ENCODE peak calls at places on chromosomes 16 and 17, in seven cellular contexts. One of them, this sample, is unnamed.

GRCh38 chr17:50238594-50239287 is 35.5 kb upstream of the TMEM92 start:
- DNase-seq in psoas muscle: no peak
- DNase-seq in PC-3: peak
- DNase-seq in lower lobe of right lung: no peak
- DNase-seq in mucosa of descending colon: no peak
- DNase-seq in SK-N-SH: no peak
- DNase-seq in heart right ventricle: no peak
- DNase-seq in this sample: peak

GRCh38 chr16:15639061-15639568 is 3.8 kb downstream of the MARF1 start:
- DNase-seq in psoas muscle: no peak
- DNase-seq in PC-3: no peak
- DNase-seq in lower lobe of right lung: no peak
- DNase-seq in mucosa of descending colon: no peak
- DNase-seq in SK-N-SH: no peak
- DNase-seq in heart right ventricle: no peak
- DNase-seq in this sample: no peak

GRCh38 chr16:67547423-67548264 is 14.7 kb upstream of the CTCF start:
- DNase-seq in psoas muscle: no peak
- DNase-seq in PC-3: no peak
- DNase-seq in lower lobe of right lung: peak
- DNase-seq in mucosa of descending colon: peak
- DNase-seq in SK-N-SH: no peak
- DNase-seq in heart right ventricle: no peak
- DNase-seq in this sample: no peak

GRCh38 chr16:23562505-23562904 is 5.0 kb downstream of the UBFD1 start:
- DNase-seq in psoas muscle: no peak
- DNase-seq in PC-3: no peak
- DNase-seq in lower lobe of right lung: no peak
- DNase-seq in mucosa of descending colon: no peak
- DNase-seq in SK-N-SH: no peak
- DNase-seq in heart right ventricle: no peak
- DNase-seq in this sample: no peak

GRCh38 chr17:66190738-66191606 is 961 bp downstream of the CEP112 start:
- DNase-seq in psoas muscle: no peak
- DNase-seq in PC-3: peak
- DNase-seq in lower lobe of right lung: peak
- DNase-seq in mucosa of descending colon: no peak
- DNase-seq in SK-N-SH: peak
- DNase-seq in heart right ventricle: peak
- DNase-seq in this sample: peak

GRCh38 chr17:71922439-71922838 is 198.4 kb upstream of the SOX9 start:
- DNase-seq in psoas muscle: no peak
- DNase-seq in PC-3: peak
- DNase-seq in lower lobe of right lung: no peak
- DNase-seq in mucosa of descending colon: no peak
- DNase-seq in SK-N-SH: no peak
- DNase-seq in heart right ventricle: no peak
- DNase-seq in this sample: peak

GRCh38 chr16:72938426-72939164 is 109.3 kb downstream of the ZFHX3 start:
- DNase-seq in psoas muscle: peak
- DNase-seq in PC-3: peak
- DNase-seq in lower lobe of right lung: peak
- DNase-seq in mucosa of descending colon: peak
- DNase-seq in SK-N-SH: no peak
- DNase-seq in heart right ventricle: peak
- DNase-seq in this sample: peak

GRCh38 chr17:19317359-19318095 is 45.0 kb downstream of the B9D1 start:
- DNase-seq in psoas muscle: peak
- DNase-seq in PC-3: no peak
- DNase-seq in lower lobe of right lung: peak
- DNase-seq in mucosa of descending colon: peak
- DNase-seq in SK-N-SH: no peak
- DNase-seq in heart right ventricle: peak
- DNase-seq in this sample: no peak

GRCh38 chr17:21272881-21273839 is 11.4 kb upstream of the MAP2K3 start:
- DNase-seq in psoas muscle: no peak
- DNase-seq in PC-3: peak
- DNase-seq in lower lobe of right lung: no peak
- DNase-seq in mucosa of descending colon: no peak
- DNase-seq in SK-N-SH: no peak
- DNase-seq in heart right ventricle: no peak
- DNase-seq in this sample: peak

GRCh38 chr17:55098765-55099164 is 130.2 kb downstream of the STXBP4 start:
- DNase-seq in psoas muscle: no peak
- DNase-seq in PC-3: no peak
- DNase-seq in lower lobe of right lung: no peak
- DNase-seq in mucosa of descending colon: no peak
- DNase-seq in SK-N-SH: no peak
- DNase-seq in heart right ventricle: no peak
- DNase-seq in this sample: no peak

GRCh38 chr17:11991461-11991860 is 5.8 kb downstream of the ZNF18 start:
- DNase-seq in psoas muscle: no peak
- DNase-seq in PC-3: no peak
- DNase-seq in lower lobe of right lung: no peak
- DNase-seq in mucosa of descending colon: no peak
- DNase-seq in SK-N-SH: no peak
- DNase-seq in heart right ventricle: no peak
- DNase-seq in this sample: no peak

GRCh38 chr16:88507231-88507743 is 54.2 kb downstream of the ZFPM1 start:
- DNase-seq in psoas muscle: no peak
- DNase-seq in PC-3: peak
- DNase-seq in lower lobe of right lung: no peak
- DNase-seq in mucosa of descending colon: no peak
- DNase-seq in SK-N-SH: no peak
- DNase-seq in heart right ventricle: no peak
- DNase-seq in this sample: peak

DNA sequence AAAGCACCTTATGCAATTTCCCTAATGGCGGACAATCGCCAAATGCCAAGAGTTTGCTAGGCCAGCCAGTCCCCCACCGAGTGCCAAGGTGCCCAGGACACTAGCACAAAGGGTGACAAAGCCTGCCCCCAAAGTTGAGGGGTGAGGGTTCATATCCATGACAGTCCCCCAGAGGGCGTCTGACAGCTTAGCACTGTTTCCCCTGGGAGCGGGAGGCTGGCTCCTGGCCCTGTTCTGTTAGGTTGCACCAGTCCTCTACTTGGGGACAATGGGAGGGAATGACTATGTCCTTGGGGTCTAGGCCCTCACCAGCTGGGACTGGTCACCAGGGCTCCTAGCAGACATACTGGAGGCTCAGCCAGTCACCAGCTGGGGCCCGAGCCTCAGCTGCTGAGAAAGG is 66.9 kb downstream of the MYO18A start:
- DNase-seq in psoas muscle: peak
- DNase-seq in PC-3: no peak
- DNase-seq in lower lobe of right lung: no peak
- DNase-seq in mucosa of descending colon: no peak
- DNase-seq in SK-N-SH: no peak
- DNase-seq in heart right ventricle: no peak
- DNase-seq in this sample: no peak
- TF ChIP-seq CTCF in psoas muscle: peak
- TF ChIP-seq CTCF in PC-3: no peak
- TF ChIP-seq CTCF in lower lobe of right lung: no peak
- TF ChIP-seq CTCF in mucosa of descending colon: no peak
- TF ChIP-seq CTCF in SK-N-SH: no peak
- TF ChIP-seq CTCF in heart right ventricle: no peak
- TF ChIP-seq CTCF in this sample: no peak

DNA sequence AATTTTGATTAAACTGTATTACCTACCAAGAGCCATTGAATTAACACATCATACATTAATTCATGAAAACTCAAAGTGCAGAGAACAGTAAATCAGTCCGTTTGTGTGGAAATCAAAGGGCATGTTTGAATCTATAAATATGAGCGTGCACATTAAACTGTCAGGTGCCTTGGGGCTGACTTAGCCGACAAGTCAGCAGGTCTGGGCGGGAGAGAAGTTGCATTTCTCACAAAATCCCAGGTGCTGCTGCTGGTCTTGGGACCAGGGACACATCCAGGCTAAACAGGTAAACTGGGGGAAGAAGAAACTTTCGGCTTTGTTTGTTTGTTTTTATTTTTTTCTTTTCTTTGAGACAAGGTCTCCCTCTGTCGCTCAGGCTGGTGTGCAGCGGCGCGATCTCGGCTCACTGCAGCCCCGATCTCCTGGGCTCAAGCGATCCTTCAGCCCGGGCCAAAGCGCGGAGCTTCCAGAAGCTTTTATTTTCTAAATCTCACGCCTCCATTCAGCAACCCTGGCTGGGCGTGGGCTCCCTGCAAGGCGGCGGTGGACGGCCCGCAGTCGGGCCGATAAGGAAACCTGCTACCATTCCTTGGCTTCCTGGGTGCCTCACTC is 213.9 kb downstream of the MRTFB start:
- DNase-seq in psoas muscle: no peak
- DNase-seq in PC-3: peak
- DNase-seq in lower lobe of right lung: peak
- DNase-seq in mucosa of descending colon: no peak
- DNase-seq in SK-N-SH: no peak
- DNase-seq in heart right ventricle: no peak
- DNase-seq in this sample: peak
- H3K4me3 ChIP-seq in psoas muscle: peak
- H3K4me3 ChIP-seq in PC-3: peak
- H3K4me3 ChIP-seq in lower lobe of right lung: peak
- H3K4me3 ChIP-seq in mucosa of descending colon: peak
- H3K4me3 ChIP-seq in SK-N-SH: peak
- H3K4me3 ChIP-seq in heart right ventricle: peak
- H3K4me3 ChIP-seq in this sample: peak

GRCh38 chr16:35908942-35909341 is 2449.5 kb downstream of the TP53TG3F start:
- DNase-seq in psoas muscle: no peak
- DNase-seq in PC-3: no peak
- DNase-seq in lower lobe of right lung: no peak
- DNase-seq in mucosa of descending colon: no peak
- DNase-seq in SK-N-SH: peak
- DNase-seq in heart right ventricle: no peak
- DNase-seq in this sample: no peak
- TF ChIP-seq CTCF in psoas muscle: no peak
- TF ChIP-seq CTCF in PC-3: peak
- TF ChIP-seq CTCF in lower lobe of right lung: no peak
- TF ChIP-seq CTCF in mucosa of descending colon: no peak
- TF ChIP-seq CTCF in SK-N-SH: peak
- TF ChIP-seq CTCF in heart right ventricle: no peak
- TF ChIP-seq CTCF in this sample: no peak

GRCh38 chr16:1991135-1991551 is 1.4 kb downstream of the SYNGR3 start:
- DNase-seq in psoas muscle: no peak
- DNase-seq in PC-3: no peak
- DNase-seq in lower lobe of right lung: peak
- DNase-seq in mucosa of descending colon: peak
- DNase-seq in SK-N-SH: no peak
- DNase-seq in heart right ventricle: no peak
- DNase-seq in this sample: no peak
- H3K4me3 ChIP-seq in psoas muscle: peak
- H3K4me3 ChIP-seq in PC-3: no peak
- H3K4me3 ChIP-seq in lower lobe of right lung: peak
- H3K4me3 ChIP-seq in mucosa of descending colon: no peak
- H3K4me3 ChIP-seq in SK-N-SH: no peak
- H3K4me3 ChIP-seq in heart right ventricle: no peak
- H3K4me3 ChIP-seq in this sample: no peak

DNA sequence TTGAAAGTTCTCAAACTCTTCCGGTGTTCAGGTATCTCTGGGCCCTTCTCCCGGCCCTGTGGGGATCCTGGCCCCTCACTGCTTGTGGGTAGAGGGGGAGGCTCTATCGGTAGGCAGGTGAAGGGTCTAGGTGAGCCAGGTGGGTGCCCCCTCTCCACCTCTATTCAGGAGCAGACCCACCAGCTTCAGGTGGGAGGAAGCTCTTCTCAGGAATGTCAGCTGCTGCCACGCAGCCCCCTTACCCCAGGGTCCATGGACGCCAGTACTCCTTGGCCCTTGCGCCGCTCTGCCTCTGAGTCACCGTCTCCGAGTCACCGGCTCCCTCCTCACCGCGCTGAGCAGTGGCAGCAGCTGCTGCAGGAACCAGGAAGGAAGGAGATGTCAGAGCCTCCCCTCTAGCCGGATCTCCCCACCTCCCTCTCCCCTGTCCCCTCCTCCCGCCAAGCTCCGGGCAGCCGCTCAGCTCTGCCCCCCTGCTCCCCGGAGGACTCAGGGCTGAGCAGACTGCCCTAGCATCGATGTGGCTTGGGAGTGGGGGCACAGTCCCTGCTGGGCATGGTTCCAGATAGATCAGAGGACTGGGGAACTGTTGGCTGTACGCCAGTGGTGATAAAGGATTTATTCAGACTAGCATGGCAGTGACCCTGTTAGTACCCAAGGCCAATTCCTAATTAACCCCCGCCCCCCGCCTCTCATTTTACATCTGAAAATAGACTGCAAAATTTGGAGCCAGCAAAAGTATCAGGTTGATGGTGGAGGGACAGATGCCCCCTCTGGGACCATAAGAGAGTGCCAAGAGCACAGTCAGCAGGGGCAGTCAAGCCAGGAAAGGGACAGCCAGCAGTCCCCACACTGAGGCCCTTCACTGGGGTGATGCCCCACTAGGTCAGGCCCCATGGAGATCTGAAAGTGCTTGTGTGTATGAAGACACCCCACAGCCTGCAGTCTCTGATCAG is at the start of gene OSBPL7:
- DNase-seq in psoas muscle: peak
- DNase-seq in PC-3: peak
- DNase-seq in lower lobe of right lung: peak
- DNase-seq in mucosa of descending colon: peak
- DNase-seq in SK-N-SH: peak
- DNase-seq in heart right ventricle: peak
- DNase-seq in this sample: peak
- TF ChIP-seq CTCF in psoas muscle: no peak
- TF ChIP-seq CTCF in PC-3: peak
- TF ChIP-seq CTCF in lower lobe of right lung: no peak
- TF ChIP-seq CTCF in mucosa of descending colon: no peak
- TF ChIP-seq CTCF in SK-N-SH: peak
- TF ChIP-seq CTCF in heart right ventricle: peak
- TF ChIP-seq CTCF in this sample: no peak

GRCh38 chr17:79026345-79027273 is 2.6 kb downstream of the C1QTNF1 start:
- DNase-seq in psoas muscle: peak
- DNase-seq in PC-3: peak
- DNase-seq in lower lobe of right lung: no peak
- DNase-seq in mucosa of descending colon: no peak
- DNase-seq in SK-N-SH: peak
- DNase-seq in heart right ventricle: no peak
- DNase-seq in this sample: peak
- H3K4me3 ChIP-seq in psoas muscle: peak
- H3K4me3 ChIP-seq in PC-3: peak
- H3K4me3 ChIP-seq in lower lobe of right lung: peak
- H3K4me3 ChIP-seq in mucosa of descending colon: no peak
- H3K4me3 ChIP-seq in SK-N-SH: peak
- H3K4me3 ChIP-seq in heart right ventricle: no peak
- H3K4me3 ChIP-seq in this sample: no peak